ENCODE peak calls at places on chromosomes 3 and 15, in four cellular contexts. U is IMR-90, X is H9, Z is H1. J is an unnamed sample. For H3K4me1, the result is how much of the 10 kb centered on the place peaks cover.

GRCh38 chr3:108008931-108009635 is 81.7 kb downstream of the CD47 start:
- DNase-seq in U (peak), Z (no peak), X (no peak), J (no peak)

GRCh38 chr15:41115652-41116115 is 396 bp downstream of the INO80 start:
- DNase-seq in Z (no peak), U (peak), X (no peak), J (peak)

GRCh38 chr15:101185770-101186169 is 66.1 kb downstream of the CHSY1 start:
- DNase-seq in Z (no peak), U (no peak), X (no peak), J (peak)

GRCh38 chr3:159757341-159758060 is 231.1 kb upstream of the IL12A start:
- DNase-seq in X (no peak), U (peak), Z (no peak), J (no peak)

GRCh38 chr15:68542771-68543544 is 35.8 kb upstream of the CORO2B start:
- DNase-seq in U (peak), X (no peak), Z (no peak), J (peak)

GRCh38 chr3:13581485-13582365 is 32.8 kb downstream of the FBLN2 start:
- DNase-seq in X (no peak), Z (no peak), U (no peak), J (no peak)

GRCh38 chr3:127170794-127171193 is 22.1 kb upstream of the PRR23E start:
- DNase-seq in Z (peak), X (peak), U (peak), J (peak)

GRCh38 chr15:81747477-81747876 is 298.3 kb downstream of the MEX3B start:
- DNase-seq in X (no peak), U (no peak), Z (no peak), J (no peak)

GRCh38 chr3:159273608-159274007 is 471.8 kb downstream of the MFSD1 start:
- DNase-seq in U (peak), X (peak), Z (peak), J (peak)

GRCh38 chr3:149701206-149701976 is 43.6 kb upstream of the WWTR1 start:
- DNase-seq in X (no peak), Z (no peak), U (no peak), J (no peak)

GRCh38 chr3:37492977-37493471 is 318.6 kb upstream of the LRRFIP2 start:
- DNase-seq in X (no peak), Z (no peak), U (no peak), J (no peak)

GRCh38 chr3:69324362-69325025 is 61.4 kb downstream of the FRMD4B start:
- DNase-seq in U (no peak), Z (no peak), X (no peak), J (peak)

GRCh38 chr3:158789592-158789991 is 12.3 kb upstream of the MFSD1 start:
- DNase-seq in U (peak), Z (no peak), X (no peak), J (no peak)

GRCh38 chr15:74824976-74825375 is 1.5 kb upstream of the CPLX3 start:
- DNase-seq in X (no peak), Z (no peak), U (no peak), J (no peak)

GRCh38 chr3:172516318-172517214 is 6.7 kb downstream of the TNFSF10 start:
- DNase-seq in U (peak), X (no peak), Z (no peak), J (no peak)

GRCh38 chr3:124084398-124084881 is 92.5 kb upstream of the ROPN1 start:
- DNase-seq in U (peak), X (no peak), Z (no peak), J (no peak)

GRCh38 chr3:148790841-148791240 is 36.8 kb upstream of the CPB1 start:
- DNase-seq in Z (no peak), U (no peak), X (no peak), J (no peak)

GRCh38 chr3:65638301-65638700 is 400.4 kb downstream of the MAGI1 start:
- DNase-seq in U (no peak), X (no peak), Z (no peak), J (no peak)

GRCh38 chr3:71089271-71089670 is 494.3 kb downstream of the FOXP1 start:
- DNase-seq in U (peak), X (no peak), Z (no peak), J (no peak)

GRCh38 chr3:128152419-128153155 is 694 bp upstream of the EEFSEC start:
- DNase-seq in X (no peak), U (peak), Z (no peak), J (no peak)

GRCh38 chr3:138434875-138435772 is 708 bp downstream of the ESYT3 start:
- DNase-seq in Z (peak), X (peak), U (no peak), J (peak)

GRCh38 chr3:80190051-80190450 is 422.3 kb upstream of the ROBO1 start:
- DNase-seq in Z (no peak), X (no peak), U (peak), J (peak)

GRCh38 chr3:150544040-150544439 is 2.3 kb downstream of the SERP1 start:
- DNase-seq in Z (no peak), U (peak), X (no peak), J (no peak)

GRCh38 chr3:50502225-50502583 is 1.2 kb downstream of the CACNA2D2 start:
- DNase-seq in Z (no peak), X (no peak), U (no peak), J (no peak)

GRCh38 chr3:175356899-175357324 is 497.8 kb downstream of the NAALADL2 start:
- DNase-seq in Z (no peak), U (peak), X (no peak), J (no peak)

GRCh38 chr3:128322030-128323022 is 144.4 kb downstream of the DNAJB8 start:
- DNase-seq in Z (peak), X (peak), U (peak), J (peak)

GRCh38 chr15:79834496-79834895 is 62.3 kb downstream of the MTHFS start:
- DNase-seq in Z (no peak), X (no peak), U (no peak), J (no peak)

DNA sequence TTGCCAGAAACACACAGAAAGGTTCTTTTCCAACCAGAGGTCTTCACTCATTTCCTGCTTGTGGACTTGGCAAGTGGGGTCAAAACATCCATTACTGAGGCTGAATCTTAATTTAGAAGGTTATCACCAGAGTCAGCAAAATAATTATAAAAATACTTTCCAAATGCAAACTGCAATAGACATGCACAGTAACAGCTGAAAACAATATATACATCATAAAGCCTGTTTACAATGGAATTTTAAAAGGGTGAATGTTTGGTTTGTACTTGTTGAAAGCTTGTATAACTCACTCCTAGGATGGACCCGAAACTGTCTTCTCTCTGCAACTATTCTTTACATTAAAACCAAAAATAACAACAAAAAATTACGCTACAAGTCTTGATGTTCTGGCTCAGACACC is 625.5 kb upstream of the TBL1XR1 start:
- DNase-seq in Z (no peak), X (no peak), U (no peak), J (no peak)
- H3K4me1 ChIP-seq in Z (under half), X (under half), U (under half), J (under half)

GRCh38 chr3:110542552-110543164 is 529.0 kb upstream of the NECTIN3 start:
- DNase-seq in U (peak), Z (no peak), X (no peak), J (no peak)
- H4K8ac ChIP-seq in U (peak), Z (no peak), X (no peak), J (no peak)

DNA sequence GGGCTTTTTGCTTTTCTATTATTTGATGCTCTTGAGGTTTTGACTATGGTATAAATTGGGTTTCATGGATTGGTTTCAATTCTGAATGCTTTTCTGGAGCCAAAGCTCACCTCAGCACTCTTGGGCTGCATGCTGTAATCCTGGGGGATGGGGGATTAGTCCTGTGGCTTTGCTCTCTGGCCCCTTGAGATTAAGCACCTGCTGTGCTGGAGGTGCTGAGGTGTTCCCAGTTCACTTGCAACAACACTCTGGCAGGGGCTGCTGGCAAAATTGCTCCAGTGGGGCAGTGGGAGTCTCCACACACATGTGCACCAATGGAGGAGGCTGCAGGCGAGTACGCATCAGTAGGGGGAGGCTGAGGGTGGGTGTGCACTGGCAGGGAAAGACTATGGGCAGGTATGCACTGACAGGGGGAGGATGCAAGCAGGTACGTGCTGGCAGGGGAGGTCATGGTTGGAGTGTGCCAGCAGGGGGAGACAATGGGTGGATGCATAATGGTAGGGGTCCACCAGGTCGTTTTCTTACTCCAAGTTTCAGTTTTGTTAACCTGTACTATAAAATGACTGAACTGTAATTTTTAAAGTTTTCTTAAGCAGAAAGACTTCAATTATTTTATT is 489.2 kb downstream of the FGF12 start:
- DNase-seq in Z (peak), X (peak), U (no peak), J (no peak)
- H3K56ac ChIP-seq in Z (no peak), X (no peak), U (no peak), J (no peak)

DNA sequence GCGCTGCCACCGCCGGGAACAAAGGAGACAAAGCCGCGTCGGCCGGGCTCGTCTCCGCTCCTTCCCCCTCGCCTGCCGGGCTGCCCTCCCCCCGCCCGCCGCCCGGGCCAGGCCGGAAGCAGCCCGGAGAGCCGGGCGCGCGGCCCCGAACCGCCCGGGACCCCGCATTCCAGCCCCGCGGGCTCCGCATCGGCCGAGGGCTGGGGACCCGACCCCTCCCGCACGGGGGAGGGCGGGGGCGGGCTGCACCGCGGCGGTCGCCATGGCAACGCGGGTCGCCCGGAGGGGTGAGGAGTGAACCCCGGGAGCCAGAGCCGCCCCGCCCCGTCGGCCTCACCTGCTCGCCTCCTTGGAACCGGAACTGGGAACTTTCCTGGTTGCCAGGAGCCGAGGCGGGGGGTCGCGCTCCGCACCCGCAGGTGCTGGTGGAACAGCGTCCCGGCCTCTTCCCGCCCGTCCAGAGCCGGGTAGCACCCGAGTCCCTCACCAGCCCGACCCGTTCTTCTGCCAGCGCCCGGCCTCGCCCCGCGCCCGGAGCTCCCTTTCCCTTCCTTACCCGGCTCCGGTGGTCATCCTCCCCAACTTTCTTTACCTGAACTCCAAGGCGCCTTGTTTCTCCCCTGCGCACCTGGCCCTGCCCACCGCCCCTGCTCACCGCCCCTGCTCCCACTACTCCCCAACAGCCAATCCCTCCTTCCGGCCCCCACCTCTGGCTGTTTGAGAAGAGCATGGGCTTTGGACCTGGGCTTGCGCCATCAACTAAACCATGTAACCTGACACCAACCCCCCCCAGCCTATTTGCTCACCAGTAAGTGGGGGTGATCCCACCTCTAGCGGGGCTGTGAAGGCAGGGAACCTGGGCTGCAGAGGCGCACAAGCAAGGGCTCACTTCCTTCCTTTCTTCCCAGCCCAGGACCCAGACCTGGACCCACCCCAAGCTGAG is at the start of gene PLXNB1:
- DNase-seq in Z (peak), X (peak), U (peak), J (peak)
- H3K4me1 ChIP-seq in Z (under half), X (under half), U (under half), J (under half)

J was measured in mesendoderm.